ENCODE peak calls at places on chromosome 16, in six cellular contexts. W is erythroblast, X is fibroblast of pulmonary artery, G is ovary, P is HCT116, E is NCI-H1092 treated with DMSO at 0.1 percent for 48 hours. T is an unnamed sample.

GRCh38 chr16:22232277-22233049 is 26.4 kb downstream of the EEF2K start:
- DNase-seq in W (no peak), X (peak), G (no peak), P (peak), E (peak), T (peak)

GRCh38 chr16:82240111-82240510 is 70.1 kb upstream of the MPHOSPH6 start:
- DNase-seq in W (no peak), X (no peak), G (no peak), P (no peak), E (no peak), T (no peak)

GRCh38 chr16:8818499-8819270 is 21.0 kb downstream of the PMM2 start:
- DNase-seq in W (no peak), X (no peak), G (no peak), P (no peak), E (no peak), T (no peak)

GRCh38 chr16:71929048-71929447 is 33.7 kb downstream of the IST1 start:
- DNase-seq in W (no peak), X (peak), G (no peak), P (no peak), E (no peak), T (peak)

GRCh38 chr16:11596572-11597226 is 10.0 kb upstream of the LITAF start:
- DNase-seq in W (no peak), X (no peak), G (no peak), P (no peak), E (no peak), T (no peak)

GRCh38 chr16:84842516-84843148 is 22.8 kb downstream of the CRISPLD2 start:
- DNase-seq in W (no peak), X (no peak), G (no peak), P (no peak), E (no peak), T (no peak)

GRCh38 chr16:8880839-8881510 is 1.2 kb upstream of the LITAFD start:
- DNase-seq in W (no peak), X (no peak), G (no peak), P (no peak), E (no peak), T (no peak)

GRCh38 chr16:2523801-2524231 is 3.6 kb downstream of the AMDHD2 start:
- DNase-seq in W (no peak), X (no peak), G (no peak), P (no peak), E (no peak), T (no peak)

GRCh38 chr16:88868974-88869672 is 2.7 kb upstream of the PABPN1L start:
- DNase-seq in W (no peak), X (no peak), G (no peak), P (no peak), E (no peak), T (no peak)

GRCh38 chr16:17194190-17194780 is 276.5 kb downstream of the XYLT1 start:
- DNase-seq in W (peak), X (peak), G (peak), P (peak), E (peak), T (no peak)

GRCh38 chr16:12485425-12485824 is 318.3 kb downstream of the CPPED1 start:
- DNase-seq in W (no peak), X (no peak), G (no peak), P (no peak), E (no peak), T (no peak)

GRCh38 chr16:57759131-57759530 is 23.6 kb downstream of the KATNB1 start:
- DNase-seq in W (no peak), X (no peak), G (no peak), P (no peak), E (no peak), T (no peak)

GRCh38 chr16:83689385-83689831 is 118.4 kb upstream of the HSBP1 start:
- DNase-seq in W (peak), X (peak), G (no peak), P (no peak), E (no peak), T (peak)

GRCh38 chr16:13322357-13322756 is 421.0 kb downstream of the SHISA9 start:
- DNase-seq in W (no peak), X (no peak), G (no peak), P (no peak), E (no peak), T (no peak)

GRCh38 chr16:49701867-49702494 is 153.9 kb downstream of the ZNF423 start:
- DNase-seq in W (no peak), X (peak), G (peak), P (no peak), E (peak), T (peak)

GRCh38 chr16:52090080-52090479 is 456.9 kb downstream of the TOX3 start:
- DNase-seq in W (no peak), X (no peak), G (no peak), P (no peak), E (no peak), T (no peak)

GRCh38 chr16:85556456-85557082 is 56.6 kb upstream of the GSE1 start:
- DNase-seq in W (peak), X (no peak), G (peak), P (no peak), E (no peak), T (peak)

GRCh38 chr16:56613706-56614105 is 5.3 kb downstream of the MT2A start:
- DNase-seq in W (no peak), X (no peak), G (no peak), P (no peak), E (no peak), T (no peak)

GRCh38 chr16:1154887-1155331 is 2.0 kb downstream of the CACNA1H start:
- DNase-seq in W (no peak), X (no peak), G (no peak), P (no peak), E (no peak), T (no peak)

GRCh38 chr16:20734056-20734455 is 7.6 kb downstream of the THUMPD1 start:
- DNase-seq in W (no peak), X (no peak), G (no peak), P (no peak), E (no peak), T (no peak)

GRCh38 chr16:83136419-83136818 is 509.6 kb downstream of the CDH13 start:
- DNase-seq in W (no peak), X (no peak), G (peak), P (no peak), E (no peak), T (no peak)

GRCh38 chr16:58678716-58679115 is 5.9 kb downstream of the SLC38A7 start:
- DNase-seq in W (no peak), X (peak), G (no peak), P (no peak), E (no peak), T (no peak)

GRCh38 chr16:57972285-57972684 is 1.4 kb upstream of the CNGB1 start:
- DNase-seq in W (no peak), X (no peak), G (no peak), P (no peak), E (no peak), T (no peak)

GRCh38 chr16:55239723-55240122 is 84.3 kb upstream of the IRX6 start:
- DNase-seq in W (no peak), X (no peak), G (no peak), P (no peak), E (no peak), T (no peak)